ENCODE peak calls at places on chromosomes 3 and 15, in nine cellular contexts. One of them, this sample, is unnamed.

GRCh38 chr3:123113889-123114450 is 47.1 kb downstream of the PDIA5 start:
- DNase-seq in activated gamma-delta T cell treated with Interleukin-2 at 50 U/mL for 16 hours: no peak
- DNase-seq in CD4-positive, alpha-beta memory T cell: no peak
- DNase-seq in lung microvascular endothelial cell: peak
- DNase-seq in NCI-H2171: no peak
- DNase-seq in dorsolateral prefrontal cortex: no peak
- DNase-seq in hypothalamus: no peak
- DNase-seq in EL: no peak
- DNase-seq in H7: no peak
- DNase-seq in this sample: no peak

GRCh38 chr3:160374472-160374871 is 24.6 kb downstream of the IFT80 start:
- DNase-seq in lung microvascular endothelial cell: no peak
- DNase-seq in hypothalamus: no peak
- DNase-seq in H7: no peak
- DNase-seq in activated gamma-delta T cell treated with Interleukin-2 at 50 U/mL for 16 hours: no peak
- DNase-seq in NCI-H2171: no peak
- DNase-seq in EL: no peak
- DNase-seq in CD4-positive, alpha-beta memory T cell: no peak
- DNase-seq in dorsolateral prefrontal cortex: no peak
- DNase-seq in this sample: no peak

GRCh38 chr15:36529296-36530011 is 50.0 kb upstream of the CDIN1 start:
- DNase-seq in activated gamma-delta T cell treated with Interleukin-2 at 50 U/mL for 16 hours: no peak
- DNase-seq in lung microvascular endothelial cell: no peak
- DNase-seq in EL: peak
- DNase-seq in NCI-H2171: no peak
- DNase-seq in hypothalamus: no peak
- DNase-seq in dorsolateral prefrontal cortex: no peak
- DNase-seq in H7: no peak
- DNase-seq in CD4-positive, alpha-beta memory T cell: no peak
- DNase-seq in this sample: no peak

GRCh38 chr3:39193391-39193790 is 996 bp upstream of the XIRP1 start:
- DNase-seq in hypothalamus: no peak
- DNase-seq in H7: no peak
- DNase-seq in CD4-positive, alpha-beta memory T cell: no peak
- DNase-seq in EL: peak
- DNase-seq in activated gamma-delta T cell treated with Interleukin-2 at 50 U/mL for 16 hours: no peak
- DNase-seq in lung microvascular endothelial cell: no peak
- DNase-seq in dorsolateral prefrontal cortex: no peak
- DNase-seq in NCI-H2171: no peak
- DNase-seq in this sample: peak

GRCh38 chr3:45693941-45694521 is 4.8 kb downstream of the SACM1L start:
- DNase-seq in dorsolateral prefrontal cortex: no peak
- DNase-seq in hypothalamus: no peak
- DNase-seq in NCI-H2171: no peak
- DNase-seq in activated gamma-delta T cell treated with Interleukin-2 at 50 U/mL for 16 hours: peak
- DNase-seq in lung microvascular endothelial cell: peak
- DNase-seq in EL: no peak
- DNase-seq in CD4-positive, alpha-beta memory T cell: peak
- DNase-seq in H7: no peak
- DNase-seq in this sample: no peak

GRCh38 chr15:76340198-76340801 is 3.7 kb downstream of the ISL2 start:
- DNase-seq in EL: peak
- DNase-seq in dorsolateral prefrontal cortex: no peak
- DNase-seq in NCI-H2171: peak
- DNase-seq in H7: peak
- DNase-seq in hypothalamus: no peak
- DNase-seq in lung microvascular endothelial cell: peak
- DNase-seq in activated gamma-delta T cell treated with Interleukin-2 at 50 U/mL for 16 hours: no peak
- DNase-seq in CD4-positive, alpha-beta memory T cell: no peak
- DNase-seq in this sample: no peak

GRCh38 chr15:46088486-46089437 is 453.9 kb downstream of the SQOR start:
- DNase-seq in lung microvascular endothelial cell: peak
- DNase-seq in activated gamma-delta T cell treated with Interleukin-2 at 50 U/mL for 16 hours: no peak
- DNase-seq in H7: no peak
- DNase-seq in CD4-positive, alpha-beta memory T cell: no peak
- DNase-seq in dorsolateral prefrontal cortex: no peak
- DNase-seq in NCI-H2171: no peak
- DNase-seq in EL: no peak
- DNase-seq in hypothalamus: no peak
- DNase-seq in this sample: no peak

GRCh38 chr3:45409921-45410320 is 21.5 kb downstream of the LARS2 start:
- DNase-seq in dorsolateral prefrontal cortex: no peak
- DNase-seq in NCI-H2171: no peak
- DNase-seq in H7: no peak
- DNase-seq in activated gamma-delta T cell treated with Interleukin-2 at 50 U/mL for 16 hours: no peak
- DNase-seq in EL: no peak
- DNase-seq in lung microvascular endothelial cell: no peak
- DNase-seq in CD4-positive, alpha-beta memory T cell: no peak
- DNase-seq in hypothalamus: no peak
- DNase-seq in this sample: no peak